ENCODE peak calls at places on chromosomes 4 and X, in six cellular contexts. R is heart right ventricle, V is SK-N-SH, X is right lobe of liver, S is upper lobe of right lung, U is esophagus squamous epithelium. H is an unnamed sample. For H3K4me1, the result is how much of the 10 kb centered on the place peaks cover.

GRCh38 chrX:108246304-108246954 is 154.9 kb downstream of the ATG4A start:
- DNase-seq in R (no peak), V (no peak), X (no peak), S (no peak), U (no peak), H (no peak)

GRCh38 chr4:1874207-1874606 is 3.0 kb downstream of the NSD2 start:
- DNase-seq in R (no peak), V (no peak), X (no peak), S (no peak), U (no peak), H (no peak)

GRCh38 chr4:71907782-71908181 is 123.9 kb upstream of the GC start:
- DNase-seq in R (no peak), V (no peak), X (peak), S (no peak), U (no peak), H (no peak)

GRCh38 chrX:48782795-48783194 is 3.6 kb upstream of the GATA1 start:
- DNase-seq in R (no peak), V (no peak), X (no peak), S (no peak), U (no peak), H (no peak)

GRCh38 chrX:28901637-28902036 is 314.4 kb downstream of the IL1RAPL1 start:
- DNase-seq in R (no peak), V (no peak), X (no peak), S (no peak), U (no peak), H (no peak)

GRCh38 chr4:74423101-74423500 is 21.8 kb upstream of the AREG start:
- DNase-seq in R (peak), V (no peak), X (no peak), S (no peak), U (no peak), H (peak)

GRCh38 chrX:10054396-10054795 is 87.2 kb downstream of the CLDN34 start:
- DNase-seq in R (no peak), V (no peak), X (no peak), S (peak), U (no peak), H (no peak)

GRCh38 chr4:66330125-66330524 is 659.8 kb upstream of the EPHA5 start:
- DNase-seq in R (no peak), V (no peak), X (no peak), S (no peak), U (no peak), H (no peak)

GRCh38 chr4:37995981-37996770 is 36.0 kb downstream of the PTTG2 start:
- DNase-seq in R (peak), V (no peak), X (no peak), S (no peak), U (no peak), H (peak)

GRCh38 chr4:169458575-169458974 is 153.8 kb downstream of the NEK1 start:
- DNase-seq in R (no peak), V (no peak), X (no peak), S (no peak), U (no peak), H (no peak)

GRCh38 chr4:130636486-130636885 is 1540.5 kb downstream of the C4orf33 start:
- DNase-seq in R (no peak), V (no peak), X (no peak), S (no peak), U (no peak), H (no peak)

GRCh38 chr4:137394000-137394399 is 138.3 kb downstream of the PCDH18 start:
- DNase-seq in R (no peak), V (no peak), X (no peak), S (no peak), U (no peak), H (no peak)

DNA sequence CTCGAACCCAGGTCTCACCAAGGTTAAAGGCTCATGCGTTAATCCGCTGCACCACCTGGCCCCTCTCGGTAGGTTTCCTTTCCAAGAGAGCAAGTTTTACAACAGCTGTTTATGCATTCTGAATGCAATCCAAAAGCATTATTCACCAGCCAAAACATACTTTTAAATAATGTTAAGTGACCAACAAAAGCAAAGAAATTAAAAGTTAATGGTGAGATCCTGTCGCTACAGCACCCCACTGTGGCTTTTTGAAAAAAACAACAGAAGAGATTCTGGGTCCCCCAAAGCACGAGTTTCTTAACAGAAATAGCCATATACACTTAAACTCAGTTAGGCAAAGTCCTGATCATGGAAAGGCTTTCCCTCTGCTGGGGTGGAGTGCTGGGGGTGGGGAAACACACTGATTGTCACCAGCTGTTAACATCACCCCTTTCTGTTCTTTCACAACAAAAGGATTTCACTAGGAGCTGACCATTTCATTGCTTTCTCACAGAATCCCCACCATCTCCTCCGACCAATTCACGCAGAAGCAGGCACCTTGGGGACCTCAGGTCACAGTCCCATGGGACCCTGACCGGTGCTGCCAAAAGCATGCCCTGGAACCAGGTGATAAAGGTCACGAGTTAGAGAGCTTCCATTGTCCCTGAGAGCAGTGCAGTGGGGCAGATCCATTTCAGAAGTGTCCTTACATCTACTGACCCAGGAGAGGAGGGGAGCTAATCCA is 51.2 kb downstream of the ZNF827 start:
- DNase-seq in R (peak), V (no peak), X (no peak), S (no peak), U (no peak), H (no peak)
- H3K4me3 ChIP-seq in R (peak), V (no peak), X (no peak), S (no peak), U (no peak), H (no peak)

GRCh38 chrX:32571579-32571978 is 639.8 kb downstream of the DMD start:
- DNase-seq in R (no peak), V (no peak), X (no peak), S (no peak), U (no peak), H (no peak)
- TF ChIP-seq CTCF in R (no peak), V (no peak), X (no peak), S (no peak), U (no peak), H (no peak)

GRCh38 chr4:87010192-87010591 is 75.4 kb downstream of the AFF1 start:
- DNase-seq in R (no peak), V (no peak), X (no peak), S (no peak), U (no peak), H (no peak)

GRCh38 chr4:87011340-87012034 is 76.7 kb downstream of the AFF1 start:
- DNase-seq in R (peak), V (no peak), X (no peak), S (no peak), U (no peak), H (no peak)

GRCh38 chr4:87014284-87014782 is 79.5 kb downstream of the AFF1 start:
- DNase-seq in R (no peak), V (no peak), X (no peak), S (no peak), U (no peak), H (no peak)

GRCh38 chr4:87009095-87009648 is 74.4 kb downstream of the AFF1 start:
- DNase-seq in R (no peak), V (no peak), X (no peak), S (no peak), U (no peak), H (peak)

DNA sequence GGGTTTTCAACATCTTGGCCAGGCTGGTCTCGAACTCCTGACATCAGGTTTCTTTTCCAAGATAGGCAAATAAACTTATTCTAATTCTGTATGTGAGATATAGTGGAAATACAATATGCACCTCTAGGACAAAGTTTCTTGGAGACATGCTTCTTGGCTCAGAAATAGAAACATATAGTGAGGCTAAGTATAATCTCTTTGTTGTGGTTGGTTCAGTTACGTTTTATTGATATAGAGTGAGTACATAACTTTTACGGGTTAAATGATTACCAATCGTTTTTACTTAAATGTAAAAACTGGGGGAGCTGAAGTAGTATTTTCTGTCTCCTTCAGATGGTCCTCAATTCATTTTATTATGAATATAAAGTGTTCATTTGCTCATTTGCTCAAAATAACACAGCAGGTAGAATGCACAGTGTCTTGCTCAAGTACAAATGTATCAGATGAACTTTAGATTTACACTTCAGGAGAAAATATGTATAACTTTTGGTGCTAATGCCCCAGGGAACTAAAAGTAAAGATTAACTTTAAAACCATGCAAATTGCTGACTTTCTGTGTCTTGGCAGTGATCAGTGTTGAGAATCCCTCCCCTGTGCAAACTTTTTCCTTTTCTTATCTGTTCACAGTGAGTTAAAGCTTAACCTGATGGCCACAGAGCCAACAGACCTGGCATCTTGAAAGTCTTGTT is 77.6 kb downstream of the AFF1 start:
- DNase-seq in R (no peak), V (no peak), X (peak), S (no peak), U (no peak), H (no peak)
- H3K4me1 ChIP-seq in R (half or more), V (under half), X (half or more), S (half or more), U (under half), H (half or more)

DNA sequence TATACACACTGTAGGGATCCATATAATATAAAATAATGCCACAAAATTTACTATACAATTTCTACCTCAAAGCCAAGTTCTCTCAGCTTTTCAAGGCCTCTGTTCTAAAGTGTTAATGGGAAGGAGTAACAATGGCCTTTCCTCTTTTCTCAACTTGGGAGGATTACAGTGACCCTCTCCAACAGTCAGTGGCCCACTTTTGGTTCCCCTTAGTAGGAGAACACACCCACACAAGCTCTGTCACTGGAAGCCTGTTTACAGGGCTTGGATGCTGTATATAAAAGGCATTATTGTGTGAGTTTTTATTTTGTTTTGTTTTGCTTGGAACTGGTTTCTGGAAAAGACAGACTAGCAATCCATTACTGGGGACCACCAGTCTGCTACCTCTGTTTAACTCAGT is 1.8 kb downstream of the ARHGEF6 start:
- DNase-seq in R (no peak), V (no peak), X (no peak), S (no peak), U (no peak), H (no peak)
- H3K4me3 ChIP-seq in R (peak), V (no peak), X (no peak), S (peak), U (peak), H (no peak)

GRCh38 chr4:117700111-117700892 is 334.0 kb upstream of the NDST3 start:
- DNase-seq in R (no peak), V (no peak), X (no peak), S (no peak), U (no peak), H (no peak)
- TF ChIP-seq CTCF in R (no peak), V (peak), X (peak), S (peak), U (no peak), H (no peak)

DNA sequence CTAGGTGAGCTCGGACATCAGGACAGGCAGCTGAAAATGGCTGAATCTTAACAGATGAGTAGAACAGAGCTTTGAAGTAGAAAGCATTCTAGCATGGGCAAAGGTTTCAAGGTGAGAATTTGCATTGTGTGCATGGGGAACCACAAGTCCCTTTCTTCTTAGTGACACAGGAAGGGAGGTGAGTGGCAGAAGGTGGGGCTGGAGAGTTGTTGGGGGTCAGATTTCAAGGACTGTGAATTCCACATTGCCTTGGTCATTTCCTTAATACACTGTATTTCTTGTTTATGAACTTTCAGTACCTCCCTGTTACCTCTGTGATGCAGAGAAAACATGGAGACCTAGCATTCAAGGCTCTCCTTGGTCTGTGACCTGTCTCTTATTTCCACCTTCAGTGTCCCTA is 4.1 kb downstream of the APEX2 start:
- DNase-seq in R (no peak), V (no peak), X (no peak), S (no peak), U (no peak), H (no peak)
- H3K4me1 ChIP-seq in R (under half), V (under half), X (under half), S (under half), U (under half), H (under half)